ENCODE peak calls at places on chromosomes 12 and 14, in ten cellular contexts. J, P, A, E, Q, W, I, V, K and R are unnamed samples.

GRCh38 chr12:11958216-11959091 is 112.3 kb upstream of the BCL2L14 start:
- DNase-seq in Q (peak), E (no peak), K (peak), P (peak), J (no peak), A (no peak), V (no peak), I (no peak), W (no peak), R (no peak)

GRCh38 chr14:81868172-81868571 is 334.5 kb upstream of the SEL1L start:
- DNase-seq in I (no peak), W (no peak), A (no peak), J (no peak), E (no peak), P (no peak), K (no peak), V (no peak), Q (no peak), R (no peak)

GRCh38 chr12:54588892-54589291 is 433 bp upstream of the PPP1R1A start:
- DNase-seq in I (no peak), V (no peak), W (no peak), Q (no peak), J (no peak), P (no peak), A (no peak), E (no peak), K (no peak), R (no peak)

GRCh38 chr14:69985456-69985855 is 106.2 kb downstream of the SMOC1 start:
- DNase-seq in I (no peak), K (no peak), A (no peak), V (no peak), P (no peak), Q (no peak), J (no peak), W (no peak), E (no peak), R (no peak)

GRCh38 chr14:77236814-77237213 is 34.2 kb downstream of the NGB start:
- DNase-seq in A (no peak), I (no peak), W (no peak), Q (no peak), P (no peak), K (no peak), J (no peak), E (no peak), V (no peak), R (no peak)

GRCh38 chr12:124744659-124745467 is 118.8 kb downstream of the SCARB1 start:
- DNase-seq in W (no peak), I (no peak), A (no peak), J (peak), E (peak), P (peak), V (no peak), K (no peak), Q (peak), R (no peak)

GRCh38 chr12:98399532-98399931 is 115.9 kb upstream of the TMPO start:
- DNase-seq in E (no peak), K (peak), V (no peak), I (peak), J (no peak), P (peak), A (no peak), Q (peak), W (no peak), R (no peak)

GRCh38 chr14:102917469-102918211 is 4.8 kb upstream of the AMN start:
- DNase-seq in K (no peak), W (peak), J (peak), P (peak), Q (peak), A (peak), I (no peak), E (peak), V (peak), R (peak)

GRCh38 chr12:3727877-3728632 is 24.9 kb downstream of the CRACR2A start:
- DNase-seq in A (no peak), V (no peak), I (no peak), E (no peak), P (no peak), J (no peak), Q (peak), W (no peak), K (no peak), R (no peak)

GRCh38 chr14:95191445-95192199 is 34.3 kb upstream of the DICER1 start:
- DNase-seq in Q (no peak), K (no peak), I (no peak), E (no peak), V (no peak), P (no peak), A (no peak), J (no peak), W (no peak), R (no peak)

GRCh38 chr14:23121401-23121800 is 2.3 kb upstream of the CEBPE start:
- DNase-seq in I (no peak), W (peak), A (no peak), P (no peak), K (no peak), J (peak), V (peak), Q (peak), E (no peak), R (peak)

GRCh38 chr12:82299617-82300016 is 58.6 kb downstream of the CCDC59 start:
- DNase-seq in P (no peak), V (no peak), J (no peak), E (no peak), W (no peak), I (no peak), K (no peak), A (no peak), Q (no peak), R (no peak)

GRCh38 chr12:114476159-114476558 is 70.2 kb upstream of the TBX5 start:
- DNase-seq in Q (no peak), P (no peak), W (no peak), V (no peak), K (peak), E (no peak), I (no peak), A (no peak), J (no peak), R (no peak)

GRCh38 chr14:22982477-22983245 is at the start of gene AJUBA:
- DNase-seq in V (peak), Q (peak), P (peak), I (peak), J (peak), K (peak), W (peak), A (peak), E (peak), R (peak)

GRCh38 chr14:31261859-31262739 is 54.5 kb upstream of the HECTD1 start:
- DNase-seq in V (no peak), A (peak), I (no peak), E (no peak), P (no peak), W (no peak), J (no peak), Q (no peak), K (no peak), R (peak)

GRCh38 chr12:116591608-116592115 is 32.5 kb downstream of the MAP1LC3B2 start:
- DNase-seq in K (no peak), Q (no peak), P (no peak), A (no peak), J (no peak), V (no peak), E (no peak), W (no peak), I (no peak), R (no peak)

GRCh38 chr14:61584258-61584657 is 111.1 kb upstream of the HIF1A start:
- DNase-seq in K (no peak), Q (no peak), P (no peak), V (no peak), E (no peak), I (no peak), A (no peak), J (no peak), W (no peak), R (no peak)

GRCh38 chr12:17108877-17109520 is 503.0 kb upstream of the LMO3 start:
- DNase-seq in A (no peak), Q (no peak), I (no peak), P (peak), E (no peak), J (no peak), W (no peak), V (no peak), K (no peak), R (no peak)

GRCh38 chr14:64760146-64760755 is 56.0 kb downstream of the PLEKHG3 start:
- DNase-seq in P (peak), W (peak), V (peak), K (no peak), J (peak), A (no peak), Q (peak), E (peak), I (no peak), R (peak)

GRCh38 chr14:64760916-64761315 is 56.7 kb downstream of the PLEKHG3 start:
- DNase-seq in A (no peak), E (no peak), P (no peak), I (no peak), V (no peak), K (no peak), J (no peak), Q (no peak), W (no peak), R (no peak)

GRCh38 chr14:64763089-64763782 is 59.0 kb downstream of the PLEKHG3 start:
- DNase-seq in E (no peak), W (no peak), Q (no peak), I (no peak), P (no peak), V (no peak), A (no peak), K (no peak), J (no peak), R (no peak)

GRCh38 chr14:64762044-64763034 is 58.1 kb downstream of the PLEKHG3 start:
- DNase-seq in A (peak), J (peak), V (peak), I (peak), P (peak), E (peak), K (peak), Q (no peak), W (no peak), R (peak)

DNA sequence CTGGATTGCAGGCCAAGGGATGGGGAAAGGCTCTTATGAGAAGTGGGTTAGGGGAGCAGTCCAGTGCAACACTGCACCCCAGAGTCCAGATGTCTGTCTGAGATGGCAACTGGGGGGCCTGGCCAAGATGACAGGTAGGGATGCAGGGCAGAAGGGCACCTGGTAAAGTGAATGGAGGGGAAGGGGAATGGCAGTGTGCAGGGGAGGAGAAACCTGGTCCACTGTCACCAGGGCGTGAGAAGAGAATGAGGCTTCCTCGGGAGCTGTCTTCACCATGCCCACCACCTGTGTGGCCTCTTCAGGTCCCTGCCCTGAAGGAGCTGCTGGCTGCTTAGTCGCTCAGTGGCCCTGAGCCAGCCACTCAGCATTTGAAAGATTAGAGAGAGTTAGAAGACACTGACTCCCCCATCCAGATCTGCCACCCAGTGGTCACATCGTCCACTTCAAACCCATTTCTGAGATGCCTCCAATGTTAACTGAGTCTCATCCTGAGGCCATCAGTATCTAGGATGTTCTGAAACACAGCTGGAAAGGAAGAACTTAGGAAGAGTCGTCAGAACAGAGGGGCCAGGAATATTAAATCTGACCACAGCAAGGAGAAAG is 57.3 kb downstream of the PLEKHG3 start:
- DNase-seq in I (no peak), E (peak), J (no peak), P (no peak), K (no peak), Q (no peak), W (no peak), V (no peak), A (no peak), R (no peak)
- TF ChIP-seq CTCF in I (no peak), E (no peak), J (no peak), P (peak), K (no peak), Q (no peak), W (no peak), V (peak), A (no peak), R (no peak)

GRCh38 chr12:67161322-67161918 is 107.7 kb upstream of the CAND1 start:
- DNase-seq in P (no peak), E (no peak), A (no peak), Q (peak), J (peak), V (peak), K (peak), W (peak), I (no peak), R (no peak)
- TF ChIP-seq CTCF in P (peak), E (peak), A (peak), Q (peak), J (peak), V (peak), K (peak), W (peak), I (peak), R (peak)

GRCh38 chr12:41980390-41980789 is 164.3 kb downstream of the GXYLT1 start:
- DNase-seq in A (no peak), V (no peak), K (no peak), Q (no peak), J (no peak), P (no peak), I (no peak), E (no peak), W (no peak), R (no peak)
- TF ChIP-seq CTCF in A (no peak), V (no peak), K (no peak), Q (no peak), J (no peak), P (no peak), I (no peak), E (no peak), W (no peak), R (no peak)

GRCh38 chr12:106042091-106042490 is 96.7 kb downstream of the NUAK1 start:
- DNase-seq in I (no peak), V (no peak), A (no peak), Q (no peak), K (no peak), J (no peak), W (no peak), E (no peak), P (no peak), R (no peak)

GRCh38 chr12:106040521-106040920 is 98.2 kb downstream of the NUAK1 start:
- DNase-seq in K (no peak), W (no peak), I (no peak), Q (no peak), V (no peak), J (no peak), P (no peak), A (no peak), E (no peak), R (no peak)

GRCh38 chr12:106037524-106038298 is 101.0 kb downstream of the NUAK1 start:
- DNase-seq in Q (no peak), J (no peak), E (no peak), A (no peak), V (no peak), P (no peak), W (no peak), K (no peak), I (no peak), R (no peak)

GRCh38 chr12:106039242-106039641 is 99.5 kb downstream of the NUAK1 start:
- DNase-seq in A (no peak), I (no peak), V (no peak), K (no peak), E (peak), Q (no peak), J (no peak), W (no peak), P (no peak), R (peak)

GRCh38 chr12:106039646-106040404 is 98.9 kb downstream of the NUAK1 start:
- DNase-seq in W (no peak), A (no peak), E (no peak), Q (no peak), I (no peak), P (no peak), J (no peak), K (no peak), V (no peak), R (no peak)
- TF ChIP-seq CTCF in W (no peak), A (no peak), E (no peak), Q (no peak), I (no peak), P (no peak), J (no peak), K (no peak), V (no peak), R (no peak)

GRCh38 chr12:57993030-57993429 is 51.7 kb downstream of the ATP23 start:
- DNase-seq in A (no peak), J (no peak), Q (no peak), E (no peak), W (no peak), I (no peak), P (no peak), V (no peak), K (peak), R (no peak)
- TF ChIP-seq CTCF in A (no peak), J (no peak), Q (no peak), E (no peak), W (no peak), I (no peak), P (no peak), V (no peak), K (peak), R (no peak)

DNA sequence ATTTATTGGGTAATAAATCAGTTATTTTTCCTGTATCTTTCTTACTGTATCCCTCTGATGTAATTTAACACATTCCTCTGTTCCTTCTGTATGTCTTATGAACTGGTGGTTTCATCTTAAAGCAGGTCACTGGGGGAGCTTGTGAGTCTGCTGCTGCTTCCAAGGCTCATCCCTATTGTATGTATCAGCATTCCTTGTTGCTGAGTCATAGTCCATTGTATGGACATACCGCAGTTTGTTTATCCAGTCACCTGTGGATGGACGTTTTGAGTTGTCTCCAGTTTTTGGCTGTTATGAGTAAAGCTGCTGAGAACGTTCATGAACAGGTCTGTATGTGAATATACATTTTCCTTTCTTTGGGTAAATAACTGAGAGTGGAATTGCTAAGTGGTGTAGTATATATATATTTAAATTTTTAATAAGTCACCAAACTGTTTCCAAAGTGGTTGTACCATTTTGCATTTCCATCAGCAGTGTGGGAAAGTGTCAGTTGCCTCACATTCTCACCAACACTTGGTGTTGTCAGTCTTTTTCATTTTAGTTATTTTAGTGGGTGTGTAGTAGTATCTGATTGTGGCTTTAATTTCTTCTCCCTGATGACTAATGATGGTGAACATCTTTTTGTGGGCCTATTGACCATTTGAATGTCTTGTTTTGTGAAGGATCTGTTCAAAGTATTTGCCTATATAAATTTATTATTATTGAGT is 82.7 kb downstream of the BEGAIN start:
- DNase-seq in K (peak), W (no peak), A (no peak), E (no peak), V (no peak), J (no peak), I (no peak), Q (no peak), P (peak), R (no peak)
- TF ChIP-seq CTCF in K (no peak), W (no peak), A (no peak), E (no peak), V (no peak), J (no peak), I (no peak), Q (no peak), P (no peak), R (no peak)

GRCh38 chr12:123267991-123268843 is 3.4 kb downstream of the CDK2AP1 start:
- DNase-seq in K (no peak), Q (peak), P (no peak), J (peak), A (no peak), E (peak), I (peak), V (peak), W (peak), R (peak)

GRCh38 chr12:123268850-123269249 is 2.8 kb downstream of the CDK2AP1 start:
- DNase-seq in K (no peak), Q (peak), V (no peak), E (no peak), A (no peak), I (no peak), P (no peak), J (no peak), W (no peak), R (no peak)

GRCh38 chr12:123269980-123270379 is 1.7 kb downstream of the CDK2AP1 start:
- DNase-seq in I (no peak), W (no peak), V (no peak), P (no peak), K (no peak), Q (no peak), J (peak), E (no peak), A (no peak), R (no peak)

GRCh38 chr12:123270380-123271181 is 1.1 kb downstream of the CDK2AP1 start:
- DNase-seq in Q (peak), V (peak), P (no peak), J (peak), I (peak), K (no peak), W (peak), A (no peak), E (peak), R (peak)

DNA sequence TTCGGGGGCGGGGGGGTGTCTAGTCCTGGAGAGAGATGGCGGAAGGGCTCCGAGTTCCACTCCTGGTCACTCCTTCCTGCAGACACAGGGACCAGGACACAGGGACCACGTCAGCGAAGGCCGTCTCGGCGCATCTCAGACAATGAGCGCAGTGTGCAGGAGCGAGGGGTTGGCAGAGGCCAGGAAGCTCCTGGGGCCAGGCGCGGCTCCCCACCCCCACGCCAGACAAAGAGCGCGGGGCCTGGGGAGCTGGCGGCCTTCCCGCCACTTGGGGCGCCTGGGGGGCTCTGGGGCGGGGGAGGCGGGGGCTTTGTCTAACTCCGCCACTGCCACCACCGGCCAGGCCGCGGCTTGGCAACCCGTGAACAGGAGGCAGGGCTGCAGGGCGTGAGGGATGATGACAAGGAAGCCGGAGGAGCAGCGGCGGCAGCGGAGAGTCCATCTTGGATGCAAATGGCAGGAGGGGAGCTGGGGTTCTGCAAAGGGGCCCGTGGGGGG is 2.2 kb downstream of the CDK2AP1 start:
- DNase-seq in Q (peak), W (peak), I (peak), K (no peak), A (peak), P (no peak), V (peak), E (peak), J (peak), R (peak)
- TF ChIP-seq CTCF in Q (no peak), W (no peak), I (no peak), K (no peak), A (no peak), P (no peak), V (no peak), E (no peak), J (no peak), R (no peak)

DNA sequence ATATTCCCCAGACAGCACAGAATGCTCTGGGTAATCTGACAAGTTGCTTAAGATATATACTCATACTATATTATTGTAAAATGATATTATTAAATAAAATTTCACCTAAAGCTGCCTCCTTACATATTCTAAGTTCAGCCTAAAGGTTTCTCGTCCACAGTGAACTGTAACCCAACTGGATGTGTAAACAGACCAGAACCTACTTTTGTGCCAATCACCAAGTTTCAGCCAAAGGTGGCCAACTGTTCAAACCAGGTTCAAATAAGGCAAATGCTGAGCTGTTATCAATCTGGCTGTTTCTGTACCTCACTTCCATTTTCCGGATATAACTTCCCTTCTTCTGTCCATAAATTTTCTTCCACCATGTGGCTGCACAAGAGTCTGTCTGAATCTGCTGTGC is 104.8 kb upstream of the RASSF8 start:
- DNase-seq in J (no peak), K (no peak), E (no peak), Q (no peak), W (no peak), P (no peak), I (no peak), V (no peak), A (no peak), R (no peak)
- TF ChIP-seq CTCF in J (no peak), K (no peak), E (no peak), Q (no peak), W (no peak), P (no peak), I (no peak), V (no peak), A (no peak), R (no peak)